ENCODE peak calls at places on chromosomes 4 and X, in five cellular contexts. O, K, L, U and G are unnamed samples.
A peak's percentile ranks its signal among the peaks of the same experiment; 100 is the strongest.

GRCh38 chr4:139768913-139769312 is 103.3 kb downstream of the MGST2 start:
- DNase-seq in O (no peak), K (no peak), L (no peak), U (no peak), G (no peak)

GRCh38 chr4:20430555-20430954 is 178.8 kb downstream of the SLIT2 start:
- DNase-seq in O (no peak), K (no peak), L (no peak), U (no peak), G (no peak)

GRCh38 chr4:79225360-79225759 is 100.5 kb downstream of the NAA11 start:
- DNase-seq in O (no peak), K (no peak), L (no peak), U (no peak), G (no peak)

GRCh38 chr4:56619160-56619559 is 61.9 kb downstream of the HOPX start:
- DNase-seq in O (no peak), K (no peak), L (peak; percentile 26), U (no peak), G (no peak)

GRCh38 chr4:2482693-2483092 is 13.8 kb downstream of the RNF4 start:
- DNase-seq in O (no peak), K (no peak), L (peak; percentile 88), U (no peak), G (peak; percentile 84)

GRCh38 chr4:13888112-13888511 is 260.6 kb upstream of the BOD1L1 start:
- DNase-seq in O (no peak), K (no peak), L (peak; percentile 93), U (no peak), G (no peak)

GRCh38 chr4:183130328-183131155 is 31.5 kb downstream of the WWC2 start:
- DNase-seq in O (no peak), K (no peak), L (peak; percentile 51), U (peak; percentile 65), G (no peak)

GRCh38 chr4:28373601-28374000 is 1513.0 kb downstream of the STIM2 start:
- DNase-seq in O (no peak), K (no peak), L (peak; percentile 2), U (no peak), G (no peak)

GRCh38 chr4:2255501-2256155 is 6.3 kb downstream of the MXD4 start:
- DNase-seq in O (peak; percentile 59), K (no peak), L (peak; percentile 79), U (peak; percentile 67), G (peak; percentile 25)

GRCh38 chrX:24963823-24964222 is 51.9 kb downstream of the ARX start:
- DNase-seq in O (no peak), K (no peak), L (no peak), U (no peak), G (no peak)

GRCh38 chrX:23737413-23737812 is 5.7 kb downstream of the ACOT9 start:
- DNase-seq in O (no peak), K (no peak), L (peak; percentile 6), U (no peak), G (no peak)

GRCh38 chr4:27985522-27985921 is 1124.9 kb downstream of the STIM2 start:
- DNase-seq in O (no peak), K (no peak), L (no peak), U (no peak), G (no peak)

GRCh38 chrX:150805736-150806135 is 92.7 kb downstream of the CD99L2 start:
- DNase-seq in O (no peak), K (no peak), L (no peak), U (no peak), G (no peak)

GRCh38 chrX:78329486-78329885 is 2.1 kb upstream of the CYSLTR1 start:
- DNase-seq in O (no peak), K (no peak), L (no peak), U (no peak), G (no peak)
- TF ChIP-seq CTCF in O (no peak), K (no peak), L (no peak), U (no peak), G (no peak)

GRCh38 chrX:83759872-83760271 is 101.1 kb upstream of the CYLC1 start:
- DNase-seq in O (no peak), K (no peak), L (no peak), U (no peak), G (no peak)
- TF ChIP-seq CTCF in O (no peak), K (no peak), L (peak; percentile 15), U (peak; percentile 22), G (peak; percentile 6)

GRCh38 chr4:16001484-16001858 is 38.5 kb upstream of the FGFBP2 start:
- DNase-seq in O (peak; percentile 64), K (peak; percentile 82), L (peak; percentile 80), U (no peak), G (peak; percentile 29)
- TF ChIP-seq CTCF in O (peak; percentile 69), K (peak; percentile 85), L (peak; percentile 83), U (peak; percentile 72), G (peak; percentile 85)

DNA sequence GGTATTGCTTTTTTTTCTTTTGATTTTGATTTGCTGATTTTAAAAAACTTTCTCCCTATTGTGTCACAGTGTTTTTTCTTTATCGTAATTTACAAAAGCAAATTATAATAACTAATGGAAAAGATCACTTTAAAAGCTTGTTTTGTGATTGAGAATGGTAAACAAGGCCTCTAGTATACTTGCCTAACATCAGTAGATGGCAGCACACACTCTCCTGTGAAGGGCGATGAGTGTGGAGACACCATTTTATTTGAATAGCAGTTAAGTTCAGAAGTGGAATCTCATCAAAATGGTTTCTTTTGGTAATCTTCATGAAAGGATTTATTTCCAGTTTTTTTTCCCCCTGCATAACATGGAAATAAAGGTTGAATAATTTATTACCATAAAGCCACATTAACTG is 72.3 kb downstream of the PAK3 start:
- DNase-seq in O (no peak), K (no peak), L (peak; percentile 1), U (no peak), G (no peak)
- TF ChIP-seq CTCF in O (no peak), K (no peak), L (no peak), U (no peak), G (no peak)

GRCh38 chr4:155748039-155748438 is 10.8 kb upstream of the GUCY1B1 start:
- DNase-seq in O (no peak), K (no peak), L (no peak), U (no peak), G (no peak)
- TF ChIP-seq CTCF in O (no peak), K (no peak), L (no peak), U (no peak), G (no peak)

GRCh38 chrX:103056902-103057301 is 7.1 kb downstream of the BEX1 start:
- DNase-seq in O (no peak), K (no peak), L (no peak), U (no peak), G (no peak)

GRCh38 chrX:103063191-103063845 is 653 bp downstream of the BEX1 start:
- DNase-seq in O (no peak), K (no peak), L (peak; percentile 34), U (no peak), G (no peak)

GRCh38 chrX:103066606-103067005 is 2.6 kb upstream of the BEX1 start:
- DNase-seq in O (no peak), K (no peak), L (peak; percentile 15), U (no peak), G (no peak)

GRCh38 chrX:103063918-103064434 is at the start of gene BEX1:
- DNase-seq in O (peak; percentile 51), K (peak; percentile 44), L (peak; percentile 52), U (peak; percentile 79), G (no peak)

DNA sequence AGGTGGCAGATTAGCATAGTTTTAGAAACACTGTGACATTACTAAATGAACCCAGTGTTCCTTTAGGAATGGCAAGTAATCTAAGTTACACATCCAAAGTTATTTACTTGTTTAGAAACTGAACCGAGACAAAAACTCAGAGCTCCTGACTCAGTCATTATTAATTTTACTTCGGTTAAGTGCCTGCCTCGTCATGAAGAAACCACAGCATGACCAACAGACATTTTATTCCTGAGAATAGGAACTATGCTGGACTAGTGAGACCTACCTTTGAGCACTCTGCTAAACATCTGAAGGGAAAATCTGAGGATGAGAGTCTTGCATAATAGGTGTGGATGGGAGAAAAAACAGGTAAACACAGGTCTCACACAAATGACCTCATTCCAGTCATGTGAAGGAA is 2.5 kb downstream of the BEX1 start:
- DNase-seq in O (no peak), K (no peak), L (no peak), U (no peak), G (no peak)
- TF ChIP-seq CTCF in O (no peak), K (no peak), L (no peak), U (no peak), G (no peak)

DNA sequence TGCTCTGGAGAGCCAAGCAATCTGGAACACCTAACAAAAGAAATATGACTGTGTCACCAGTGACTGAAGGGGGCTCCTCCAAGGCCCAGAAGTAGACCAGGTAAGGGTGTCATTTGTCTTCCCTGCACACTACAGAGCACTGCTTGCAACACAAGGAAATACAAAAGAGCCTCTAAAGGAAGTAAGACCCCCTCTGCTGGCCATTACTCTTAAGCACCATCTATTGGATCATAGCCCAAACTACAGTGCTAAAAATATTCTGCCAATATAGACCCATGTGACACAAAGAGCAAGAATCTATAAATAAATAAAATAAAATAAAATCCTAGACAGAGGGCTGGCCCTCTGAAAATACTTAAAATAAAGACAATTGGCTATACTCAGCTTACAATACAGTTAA is 528.7 kb downstream of the TMA16 start:
- DNase-seq in O (no peak), K (no peak), L (no peak), U (no peak), G (no peak)
- TF ChIP-seq CTCF in O (no peak), K (no peak), L (no peak), U (no peak), G (no peak)